ENCODE peak calls at places on chromosomes 11 and 22, in eight cellular contexts. Z is stimulated activated CD8-positive, alpha-beta memory T cell treated with anti-CD3 and anti-CD28 coated beads, Interleukin-15, amount 100 ng/mL, for 4 hours; H is GM10248; P is GM13977; N is AG09319; G is fibroblast of lung; W is NCI-H1092 treated with DMSO at 0.1 percent for 48 hours; O is mucosa of gallbladder. V is an unnamed sample.

GRCh38 chr22:45351956-45352355 is 42.2 kb downstream of the FAM118A start:
- DNase-seq in Z (no peak), H (no peak), P (no peak), N (no peak), G (no peak), W (no peak), O (no peak), V (no peak)

GRCh38 chr11:122363306-122363705 is 247.3 kb upstream of the BLID start:
- DNase-seq in Z (no peak), H (no peak), P (no peak), N (no peak), G (no peak), W (no peak), O (no peak), V (no peak)

GRCh38 chr22:41256254-41256897 is 15.6 kb upstream of the CHADL start:
- DNase-seq in Z (no peak), H (no peak), P (no peak), N (peak), G (peak), W (no peak), O (no peak), V (no peak)

GRCh38 chr22:19058713-19059451 is 63.3 kb downstream of the DGCR2 start:
- DNase-seq in Z (no peak), H (no peak), P (no peak), N (no peak), G (no peak), W (no peak), O (no peak), V (no peak)

GRCh38 chr11:111527279-111527678 is 12.7 kb downstream of the HOATZ start:
- DNase-seq in Z (no peak), H (no peak), P (no peak), N (no peak), G (no peak), W (no peak), O (no peak), V (no peak)

GRCh38 chr22:47247609-47248240 is 485.3 kb downstream of the TBC1D22A start:
- DNase-seq in Z (no peak), H (no peak), P (no peak), N (no peak), G (no peak), W (no peak), O (no peak), V (no peak)

GRCh38 chr11:95891423-95892177 is 32.3 kb downstream of the MTMR2 start:
- DNase-seq in Z (no peak), H (no peak), P (no peak), N (no peak), G (peak), W (no peak), O (no peak), V (no peak)

GRCh38 chr11:5303643-5304042 is 1.9 kb upstream of the OR51B4 start:
- DNase-seq in Z (no peak), H (no peak), P (no peak), N (no peak), G (no peak), W (no peak), O (no peak), V (no peak)

GRCh38 chr11:95697614-95698408 is 91.8 kb downstream of the FAM76B start:
- DNase-seq in Z (no peak), H (peak), P (no peak), N (peak), G (no peak), W (no peak), O (no peak), V (no peak)

GRCh38 chr11:114262681-114263509 is 33.3 kb upstream of the NNMT start:
- DNase-seq in Z (no peak), H (no peak), P (peak), N (peak), G (peak), W (peak), O (peak), V (peak)

GRCh38 chr11:122069946-122070345 is 46.1 kb downstream of the BLID start:
- DNase-seq in Z (no peak), H (peak), P (peak), N (no peak), G (peak), W (peak), O (peak), V (peak)

GRCh38 chr11:82883853-82884252 is 16.4 kb downstream of the PRCP start:
- DNase-seq in Z (no peak), H (no peak), P (no peak), N (no peak), G (no peak), W (no peak), O (no peak), V (no peak)

GRCh38 chr11:48111941-48112340 is 104.7 kb upstream of the OR4B1 start:
- DNase-seq in Z (no peak), H (no peak), P (no peak), N (no peak), G (no peak), W (no peak), O (no peak), V (no peak)

GRCh38 chr11:6022954-6023353 is 7.6 kb downstream of the OR56A1 start:
- DNase-seq in Z (no peak), H (no peak), P (peak), N (no peak), G (peak), W (peak), O (peak), V (peak)

GRCh38 chr11:62880231-62880802 is 379 bp upstream of the SLC3A2 start:
- DNase-seq in Z (no peak), H (peak), P (peak), N (peak), G (peak), W (no peak), O (peak), V (no peak)

GRCh38 chr22:32796865-32797573 is 4.5 kb upstream of the TIMP3 start:
- DNase-seq in Z (peak), H (peak), P (peak), N (peak), G (peak), W (peak), O (peak), V (peak)

GRCh38 chr22:37784829-37785495 is 22.8 kb upstream of the GCAT start:
- DNase-seq in Z (no peak), H (no peak), P (no peak), N (no peak), G (no peak), W (no peak), O (peak), V (no peak)

GRCh38 chr11:78564037-78564888 is 10.4 kb downstream of the NARS2 start:
- DNase-seq in Z (no peak), H (no peak), P (no peak), N (peak), G (peak), W (peak), O (peak), V (peak)

GRCh38 chr11:95338430-95338991 is 107.5 kb upstream of the SESN3 start:
- DNase-seq in Z (no peak), H (no peak), P (no peak), N (peak), G (peak), W (peak), O (peak), V (no peak)

GRCh38 chr22:48574776-48575566 is 1252.7 kb downstream of the BRD1 start:
- DNase-seq in Z (no peak), H (no peak), P (no peak), N (no peak), G (peak), W (peak), O (peak), V (peak)

GRCh38 chr11:1370186-1371025 is 19.3 kb upstream of the BRSK2 start:
- DNase-seq in Z (no peak), H (no peak), P (no peak), N (no peak), G (no peak), W (no peak), O (no peak), V (no peak)

GRCh38 chr11:58127350-58127749 is 2.0 kb upstream of the OR9I1 start:
- DNase-seq in Z (no peak), H (no peak), P (no peak), N (no peak), G (no peak), W (no peak), O (no peak), V (no peak)

GRCh38 chr22:39174498-39175120 is 22.1 kb upstream of the CBX7 start:
- DNase-seq in Z (peak), H (no peak), P (no peak), N (no peak), G (peak), W (no peak), O (peak), V (no peak)

GRCh38 chr22:32469799-32470212 is 4.8 kb upstream of the FBXO7 start:
- DNase-seq in Z (no peak), H (no peak), P (no peak), N (peak), G (peak), W (peak), O (peak), V (no peak)

GRCh38 chr22:44026630-44027511 is 2.8 kb downstream of the PARVB start:
- DNase-seq in Z (peak), H (peak), P (peak), N (no peak), G (peak), W (no peak), O (peak), V (peak)

GRCh38 chr11:126484266-126484665 is 128.8 kb downstream of the ST3GAL4 start:
- DNase-seq in Z (no peak), H (no peak), P (no peak), N (peak), G (peak), W (no peak), O (no peak), V (no peak)

GRCh38 chr11:113484223-113484622 is 9.0 kb upstream of the DRD2 start:
- DNase-seq in Z (no peak), H (no peak), P (no peak), N (no peak), G (no peak), W (no peak), O (no peak), V (no peak)

GRCh38 chr22:40638261-40638660 is 1.7 kb upstream of the MRTFA start:
- DNase-seq in Z (no peak), H (no peak), P (no peak), N (no peak), G (no peak), W (no peak), O (no peak), V (no peak)

GRCh38 chr22:20111689-20112622 is 3.9 kb upstream of the RANBP1 start:
- DNase-seq in Z (no peak), H (no peak), P (no peak), N (no peak), G (no peak), W (no peak), O (no peak), V (no peak)

GRCh38 chr22:47787501-47788227 is 1025.2 kb downstream of the TBC1D22A start:
- DNase-seq in Z (no peak), H (no peak), P (no peak), N (no peak), G (no peak), W (no peak), O (no peak), V (no peak)

V was measured in MM.1S.